ENCODE peak calls at places on chromosomes 16 and 17, in seven cellular contexts. Z, W, R, O, X, U and A are unnamed samples. For H3K9me3 and H3K27me3, the result is how much of the 10 kb centered on the place peaks cover.

GRCh38 chr16:84266451-84266850 is 26.6 kb upstream of the KCNG4 start:
- DNase-seq in X (no peak), W (no peak), Z (peak), O (no peak), R (peak), U (no peak), A (peak)

GRCh38 chr17:34452769-34453168 is 89.7 kb upstream of the CCL1 start:
- DNase-seq in U (no peak), O (no peak), W (no peak), X (no peak), R (no peak), Z (no peak), A (no peak)

GRCh38 chr17:37373530-37374159 is 2.1 kb upstream of the C17orf78 start:
- DNase-seq in X (peak), R (peak), Z (peak), O (peak), U (no peak), W (peak), A (peak)

GRCh38 chr16:234468-235305 is at the start of gene FAM234A:
- DNase-seq in Z (peak), R (peak), X (peak), U (peak), O (peak), W (peak), A (peak)

GRCh38 chr16:66478733-66479511 is 51.8 kb downstream of the BEAN1 start:
- DNase-seq in Z (peak), O (peak), W (peak), X (peak), R (peak), U (peak), A (peak)

GRCh38 chr16:81394966-81395655 is 49.5 kb upstream of the CMIP start:
- DNase-seq in Z (no peak), X (no peak), U (no peak), W (no peak), O (peak), R (no peak), A (no peak)

GRCh38 chr16:51408357-51408756 is 257.3 kb upstream of the SALL1 start:
- DNase-seq in U (no peak), W (no peak), Z (peak), X (no peak), R (peak), O (no peak), A (peak)

GRCh38 chr17:16971458-16972338 is at the start of gene TNFRSF13B:
- DNase-seq in W (no peak), X (no peak), U (peak), R (no peak), O (no peak), Z (no peak), A (no peak)

GRCh38 chr16:13708361-13708760 is 211.6 kb upstream of the ERCC4 start:
- DNase-seq in W (no peak), U (no peak), X (no peak), R (no peak), O (no peak), Z (no peak), A (no peak)

GRCh38 chr17:43834106-43834505 is 1.2 kb upstream of the MPP3 start:
- DNase-seq in R (peak), O (no peak), Z (peak), X (no peak), U (no peak), W (no peak), A (no peak)

GRCh38 chr17:1486802-1487695 is 5.4 kb downstream of the MYO1C start:
- DNase-seq in O (peak), X (peak), Z (peak), W (peak), R (no peak), U (peak), A (peak)

GRCh38 chr17:1399366-1399678 is 700 bp downstream of the YWHAE start:
- DNase-seq in Z (no peak), U (peak), W (peak), O (peak), X (no peak), R (no peak), A (no peak)

GRCh38 chr17:59287452-59287851 is 44.0 kb upstream of the YPEL2 start:
- DNase-seq in X (no peak), U (no peak), Z (peak), W (no peak), O (no peak), R (peak), A (peak)

GRCh38 chr17:44309472-44309871 is 1.1 kb downstream of the RUNDC3A start:
- DNase-seq in U (no peak), O (no peak), X (no peak), R (no peak), Z (peak), W (no peak), A (no peak)

GRCh38 chr17:40307001-40307690 is 1.8 kb upstream of the RARA start:
- DNase-seq in Z (no peak), U (no peak), W (no peak), X (no peak), R (no peak), O (no peak), A (peak)

GRCh38 chr16:89922477-89922883 is 662 bp upstream of the TUBB3 start:
- DNase-seq in Z (peak), W (no peak), X (no peak), O (peak), R (peak), U (peak), A (peak)

GRCh38 chr17:28008526-28008925 is 34.0 kb upstream of the NLK start:
- DNase-seq in U (no peak), O (peak), W (no peak), Z (peak), R (peak), X (no peak), A (peak)

GRCh38 chr16:78745491-78746019 is 646.1 kb downstream of the WWOX start:
- DNase-seq in R (no peak), U (no peak), W (no peak), O (no peak), X (no peak), Z (no peak), A (no peak)

GRCh38 chr16:30046588-30046987 is 15.5 kb upstream of the TLCD3B start:
- DNase-seq in W (no peak), Z (no peak), U (no peak), O (no peak), R (no peak), X (no peak), A (no peak)

GRCh38 chr16:58499615-58500328 is at the start of gene NDRG4:
- DNase-seq in R (peak), W (no peak), O (peak), Z (peak), U (no peak), X (peak), A (peak)

GRCh38 chr17:9802294-9802693 is 10.9 kb upstream of the DHRS7C start:
- DNase-seq in R (no peak), Z (peak), W (no peak), X (no peak), O (no peak), U (no peak), A (peak)

GRCh38 chr17:10754109-10754508 is 24.3 kb upstream of the TMEM220 start:
- DNase-seq in Z (no peak), R (peak), O (peak), U (no peak), W (no peak), X (no peak), A (peak)

GRCh38 chr16:2895813-2896212 is 12.8 kb downstream of the FLYWCH2 start:
- DNase-seq in U (peak), R (peak), X (no peak), W (no peak), O (no peak), Z (no peak), A (peak)

GRCh38 chr17:58920773-58921172 is 165.1 kb downstream of the PPM1E start:
- DNase-seq in U (no peak), R (no peak), O (no peak), Z (no peak), W (no peak), X (no peak), A (no peak)

GRCh38 chr16:10441726-10442125 is 55.9 kb downstream of the ATF7IP2 start:
- DNase-seq in R (no peak), X (no peak), O (no peak), U (no peak), W (no peak), Z (no peak), A (no peak)

GRCh38 chr16:10453159-10453510 is 67.3 kb downstream of the ATF7IP2 start:
- DNase-seq in X (no peak), Z (no peak), R (no peak), U (no peak), O (no peak), W (no peak), A (no peak)

DNA sequence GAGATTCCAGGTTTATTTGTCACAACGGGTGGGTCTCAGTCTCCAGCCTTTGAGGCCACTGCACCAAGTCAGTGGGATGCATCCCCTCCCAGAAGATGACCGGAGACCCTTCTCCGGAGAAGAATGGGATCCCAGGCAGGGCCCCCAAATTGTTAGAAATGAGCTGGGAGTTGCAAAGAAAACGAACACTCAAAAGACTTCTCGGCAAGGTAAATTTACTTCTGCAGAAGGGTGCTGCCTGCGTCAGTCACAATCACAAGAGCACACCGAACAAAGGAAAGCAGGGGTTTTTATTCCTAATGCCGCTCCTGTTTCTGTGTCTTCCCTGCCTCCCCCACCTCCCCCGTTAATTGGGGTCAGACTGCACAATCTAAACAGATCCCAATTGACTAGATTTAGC is 61.4 kb downstream of the ATF7IP2 start:
- DNase-seq in U (no peak), Z (no peak), W (no peak), O (no peak), R (no peak), X (no peak), A (no peak)
- H3K9me3 ChIP-seq in U (under half), Z (under half), W (under half), O (under half), R (under half), X (under half), A (under half)

DNA sequence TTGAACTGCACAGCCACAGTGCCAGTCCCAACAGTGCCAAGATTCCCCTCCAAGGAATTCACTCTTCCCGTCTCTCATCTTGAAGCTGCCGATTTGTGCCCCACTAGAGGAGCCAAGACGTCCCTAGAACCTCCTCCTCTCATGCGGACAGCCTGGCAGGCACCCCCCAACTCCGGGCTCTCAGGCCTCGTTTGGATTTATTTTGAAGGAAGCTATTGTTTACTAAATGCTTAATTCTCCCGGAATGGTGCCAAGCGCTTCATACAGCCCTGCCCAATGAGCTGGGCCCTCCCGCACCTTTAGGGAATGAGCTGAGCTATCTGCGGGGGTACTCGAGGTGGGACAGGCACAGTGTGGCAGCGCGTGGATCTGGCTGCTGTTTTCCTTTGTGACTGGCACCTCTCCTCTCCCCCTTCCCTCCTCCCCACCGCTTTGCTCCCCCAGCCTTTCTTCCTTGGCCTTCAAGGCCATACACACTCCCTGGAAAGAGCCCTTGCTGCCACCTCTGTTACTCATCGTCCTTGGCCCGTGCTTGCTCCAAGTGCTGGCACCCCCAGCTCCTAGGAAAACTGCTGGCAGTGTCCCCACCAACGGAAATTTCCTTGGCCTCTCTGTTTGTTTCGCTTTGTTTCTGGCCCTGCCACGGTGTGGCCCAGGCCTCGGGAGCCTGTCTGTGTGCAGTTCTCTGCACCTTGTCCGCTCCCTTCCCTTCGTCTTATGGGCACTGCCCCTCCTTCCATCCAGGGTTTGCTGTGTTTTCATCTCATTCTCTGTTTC is 49.9 kb upstream of the CDR2 start:
- DNase-seq in R (no peak), X (no peak), O (no peak), Z (no peak), U (peak), W (no peak), A (peak)
- H3K4me3 ChIP-seq in R (no peak), X (no peak), O (no peak), Z (no peak), U (peak), W (no peak), A (peak)

GRCh38 chr16:54940279-54940604 is 9.6 kb downstream of the IRX5 start:
- DNase-seq in O (no peak), X (no peak), U (no peak), R (no peak), W (no peak), Z (no peak), A (no peak)

GRCh38 chr16:54937673-54938350 is 7.1 kb downstream of the IRX5 start:
- DNase-seq in R (no peak), X (no peak), O (no peak), W (no peak), U (no peak), Z (peak), A (no peak)

GRCh38 chr16:54936979-54937672 is 6.5 kb downstream of the IRX5 start:
- DNase-seq in X (no peak), W (no peak), U (peak), R (no peak), Z (peak), O (no peak), A (no peak)

GRCh38 chr16:54938351-54939346 is 8.0 kb downstream of the IRX5 start:
- DNase-seq in Z (peak), W (no peak), O (no peak), X (no peak), U (no peak), R (no peak), A (no peak)

DNA sequence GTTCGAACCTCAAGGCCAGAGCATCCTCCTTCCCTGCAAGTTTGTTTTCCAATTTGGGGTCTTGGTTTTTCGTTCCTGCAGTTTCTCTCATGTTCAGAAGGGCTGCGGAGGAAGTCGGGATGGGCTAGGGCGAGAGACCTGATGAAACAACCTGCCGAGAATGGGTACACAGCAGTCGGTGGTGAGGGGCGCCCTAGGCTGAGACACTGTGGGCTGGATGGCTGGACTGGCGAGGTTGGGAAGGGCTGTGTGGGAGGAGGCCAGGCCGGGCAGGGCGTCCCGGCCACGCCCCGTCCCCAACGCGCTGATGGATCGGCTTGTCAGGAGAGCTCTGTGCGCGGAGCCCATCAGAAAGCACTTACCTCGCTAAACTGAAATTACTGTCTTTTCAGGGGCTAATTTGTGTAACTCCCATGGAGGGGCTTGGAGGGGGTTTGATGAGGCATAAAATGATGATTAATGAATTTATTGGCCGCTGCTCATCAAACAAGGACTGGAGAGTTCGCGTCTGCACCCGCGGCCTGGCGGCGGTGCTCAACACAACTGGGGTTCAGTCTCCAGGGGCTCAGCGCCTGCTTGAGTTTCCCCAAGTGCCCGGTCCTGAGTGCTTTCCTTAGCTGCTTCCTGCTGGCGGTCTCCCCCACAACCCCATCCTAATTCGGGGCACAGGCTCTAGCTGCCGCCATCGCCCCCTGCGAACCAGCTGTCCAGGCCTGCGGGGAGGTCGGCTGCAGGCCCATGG is 9.0 kb downstream of the IRX5 start:
- DNase-seq in X (no peak), R (no peak), W (no peak), U (no peak), Z (no peak), O (no peak), A (no peak)
- H3K27me3 ChIP-seq in X (under half), R (half or more), W (under half), U (under half), Z (under half), O (half or more), A (under half)

GRCh38 chr16:71456801-71457200 is 5.2 kb downstream of the ZNF23 start:
- DNase-seq in O (no peak), U (no peak), Z (no peak), R (no peak), X (no peak), W (no peak), A (no peak)

GRCh38 chr16:71448274-71448866 is 6.5 kb upstream of the TLE7 start:
- DNase-seq in R (no peak), W (no peak), Z (no peak), O (no peak), X (no peak), U (no peak), A (no peak)

GRCh38 chr16:71449020-71449419 is 7.2 kb upstream of the TLE7 start:
- DNase-seq in U (no peak), Z (no peak), X (no peak), W (no peak), O (no peak), R (no peak), A (no peak)

DNA sequence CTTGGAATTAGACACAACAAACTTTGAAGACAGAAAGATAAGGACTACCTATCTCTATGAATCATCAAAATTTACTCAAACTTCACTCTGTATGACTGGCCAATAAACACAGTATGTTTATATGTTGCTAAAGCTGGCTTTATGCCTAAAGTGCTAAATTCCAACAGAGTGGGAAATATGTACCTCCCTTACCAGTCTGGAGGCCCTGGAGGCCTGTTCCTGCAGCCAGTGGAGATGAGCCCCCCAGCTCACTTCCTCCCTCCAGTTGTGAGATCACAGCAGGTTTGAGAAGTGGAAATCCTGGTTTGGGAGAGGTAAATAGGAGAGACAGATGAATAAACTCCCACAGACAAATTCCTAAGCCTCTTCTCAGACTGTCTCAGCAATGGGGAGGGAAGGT is 9.0 kb downstream of the ZNF23 start:
- DNase-seq in W (no peak), Z (no peak), U (no peak), X (no peak), R (peak), O (no peak), A (no peak)
- H3K9me3 ChIP-seq in W (under half), Z (under half), U (half or more), X (under half), R (half or more), O (under half), A (under half)

GRCh38 chr17:74970395-74970794 is 2.2 kb downstream of the HID1 start:
- DNase-seq in O (no peak), Z (no peak), W (no peak), X (no peak), R (no peak), U (no peak), A (no peak)

GRCh38 chr17:74971069-74971841 is 1.3 kb downstream of the HID1 start:
- DNase-seq in U (no peak), O (no peak), X (no peak), W (no peak), R (no peak), Z (no peak), A (no peak)

GRCh38 chr17:74972973-74973328 is 392 bp upstream of the HID1 start:
- DNase-seq in R (no peak), O (no peak), W (no peak), X (no peak), U (no peak), Z (no peak), A (no peak)

GRCh38 chr17:74971842-74972106 is 785 bp downstream of the HID1 start:
- DNase-seq in X (no peak), W (no peak), U (no peak), O (no peak), Z (no peak), R (no peak), A (no peak)

DNA sequence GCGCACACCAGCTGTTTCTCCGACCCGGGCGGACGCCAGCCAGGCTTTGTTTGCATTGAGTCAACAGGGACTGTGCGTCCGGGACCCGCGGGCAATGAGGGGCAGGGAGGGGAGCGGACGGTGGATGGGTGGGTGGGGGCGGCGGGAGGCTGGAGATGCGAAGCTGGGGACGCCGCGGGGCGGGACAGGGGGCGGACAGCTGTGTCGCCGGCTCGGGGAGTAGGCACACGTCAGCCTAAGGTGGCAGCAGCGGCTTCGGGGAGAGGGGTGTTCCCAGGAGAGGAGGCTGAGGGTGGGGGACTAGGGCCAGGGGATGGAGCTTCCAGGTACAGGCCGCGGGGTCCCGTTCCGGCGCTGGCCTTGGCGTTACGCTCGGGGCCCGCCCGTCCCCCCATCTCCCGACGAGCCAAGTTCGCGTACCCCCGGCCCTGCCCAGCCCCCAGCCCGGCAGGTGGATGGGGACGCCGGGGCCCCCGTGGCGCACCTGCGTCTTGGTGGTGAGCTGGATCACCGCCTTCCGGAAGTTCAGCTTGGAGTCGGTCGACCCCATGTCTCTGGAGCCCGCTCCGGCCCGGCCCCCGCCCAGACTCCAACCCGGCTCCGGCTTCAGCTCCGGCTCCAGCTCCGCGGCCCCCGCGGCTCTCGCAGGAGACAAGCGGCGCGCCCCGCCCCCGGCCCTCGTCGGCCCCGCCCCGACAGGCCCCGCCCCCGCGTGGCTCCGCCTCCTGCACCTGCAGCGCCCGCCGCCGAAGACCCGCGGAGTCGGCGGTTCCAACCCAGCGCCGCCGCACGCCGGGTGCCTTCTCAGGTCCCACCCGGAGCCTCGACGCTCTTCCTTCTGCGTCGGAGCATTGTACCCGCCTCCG is at the start of gene HID1:
- DNase-seq in W (peak), O (peak), R (no peak), U (peak), Z (no peak), X (peak), A (no peak)
- H3K4me3 ChIP-seq in W (peak), O (peak), R (peak), U (peak), Z (peak), X (peak), A (peak)

GRCh38 chr17:79601604-79602420 is 9.0 kb downstream of the RBFOX3 start:
- DNase-seq in Z (no peak), W (no peak), U (no peak), O (no peak), X (no peak), R (no peak), A (no peak)
- H3K27me3 ChIP-seq in Z (under half), W (under half), U (half or more), O (half or more), X (under half), R (under half), A (half or more)

GRCh38 chr17:72682597-72682996 is 409.9 kb downstream of the SLC39A11 start:
- DNase-seq in R (peak), W (no peak), O (no peak), Z (no peak), X (no peak), U (no peak), A (no peak)
- H3K9me3 ChIP-seq in R (under half), W (under half), O (under half), Z (under half), X (under half), U (under half), A (under half)